ENCODE peak calls at places on chromosome 9, in seven cellular contexts. Q is breast epithelium, O is fibroblast of mammary gland, E is upper lobe of left lung, S is cardiac muscle cell, N is colonic mucosa, K is dorsolateral prefrontal cortex. B is an unnamed sample.

GRCh38 chr9:125906144-125906543 is 159.0 kb downstream of the PBX3 start:
- DNase-seq in N (no peak), E (no peak), S (peak), O (peak), Q (no peak), K (no peak), B (no peak)

GRCh38 chr9:82242285-82242963 is 253.9 kb downstream of the SPATA31D1 start:
- DNase-seq in N (peak), O (no peak), K (no peak), S (no peak), E (no peak), Q (no peak), B (no peak)

GRCh38 chr9:122127396-122127798 is 32.2 kb downstream of the NDUFA8 start:
- DNase-seq in S (no peak), O (no peak), Q (no peak), E (no peak), N (no peak), K (peak), B (no peak)

GRCh38 chr9:133168432-133168831 is 4.7 kb upstream of the GBGT1 start:
- DNase-seq in E (no peak), O (no peak), Q (no peak), S (no peak), N (peak), K (no peak), B (no peak)

GRCh38 chr9:133563286-133564213 is 29.0 kb downstream of the ADAMTSL2 start:
- DNase-seq in Q (no peak), K (no peak), E (peak), S (peak), O (no peak), N (peak), B (no peak)

GRCh38 chr9:4550777-4551476 is 60.7 kb downstream of the SLC1A1 start:
- DNase-seq in S (peak), K (no peak), O (peak), N (no peak), Q (no peak), E (no peak), B (no peak)

GRCh38 chr9:105828171-105828570 is 133.8 kb downstream of the TMEM38B start:
- DNase-seq in S (no peak), K (no peak), O (no peak), Q (no peak), E (peak), N (no peak), B (no peak)

GRCh38 chr9:29514862-29515261 is 1941.6 kb upstream of the C9orf72 start:
- DNase-seq in Q (no peak), O (no peak), E (no peak), N (no peak), K (no peak), S (no peak), B (no peak)

GRCh38 chr9:134375430-134376385 is 49.5 kb downstream of the RXRA start:
- DNase-seq in S (peak), Q (no peak), K (no peak), N (no peak), O (peak), E (peak), B (no peak)

GRCh38 chr9:20811872-20812271 is 127.8 kb downstream of the FOCAD start:
- DNase-seq in K (no peak), Q (no peak), N (no peak), S (peak), O (peak), E (no peak), B (no peak)

GRCh38 chr9:77981332-77981731 is 50.3 kb downstream of the GNAQ start:
- DNase-seq in E (no peak), K (no peak), Q (no peak), O (peak), S (no peak), N (peak), B (no peak)

GRCh38 chr9:111036946-111037743 is 1.1 kb downstream of the LPAR1 start:
- DNase-seq in N (no peak), Q (no peak), E (no peak), S (peak), K (no peak), O (peak), B (no peak)

GRCh38 chr9:132181796-132182521 is 20.1 kb downstream of the NTNG2 start:
- DNase-seq in S (peak), N (no peak), E (peak), Q (no peak), K (peak), O (no peak), B (no peak)

GRCh38 chr9:101455656-101456235 is 20.2 kb upstream of the ALDOB start:
- DNase-seq in N (no peak), Q (no peak), O (peak), K (no peak), E (no peak), S (peak), B (no peak)

GRCh38 chr9:95368377-95369160 is 51.1 kb upstream of the FANCC start:
- DNase-seq in K (no peak), N (peak), E (peak), O (no peak), Q (no peak), S (no peak), B (no peak)

GRCh38 chr9:18479405-18479804 is 5.5 kb downstream of the ADAMTSL1 start:
- DNase-seq in Q (no peak), E (no peak), N (no peak), K (no peak), O (peak), S (no peak), B (no peak)

GRCh38 chr9:9998491-9999287 is 614.1 kb downstream of the PTPRD start:
- DNase-seq in N (no peak), E (no peak), O (peak), Q (no peak), S (no peak), K (no peak), B (no peak)

GRCh38 chr9:94785211-94786169 is 59.0 kb downstream of the AOPEP start:
- DNase-seq in Q (no peak), E (no peak), K (no peak), S (no peak), N (no peak), O (no peak), B (no peak)

GRCh38 chr9:25964239-25964638 is 286.0 kb upstream of the TUSC1 start:
- DNase-seq in K (no peak), N (peak), Q (no peak), E (no peak), O (peak), S (peak), B (no peak)

GRCh38 chr9:18594837-18595236 is 120.9 kb downstream of the ADAMTSL1 start:
- DNase-seq in S (no peak), K (no peak), N (no peak), O (peak), Q (no peak), E (no peak), B (no peak)

GRCh38 chr9:13688223-13688989 is 408.9 kb upstream of the MPDZ start:
- DNase-seq in O (no peak), Q (no peak), N (no peak), S (peak), E (no peak), K (no peak), B (no peak)

GRCh38 chr9:1732670-1733069 is 282.5 kb upstream of the SMARCA2 start:
- DNase-seq in K (no peak), O (peak), E (no peak), N (no peak), Q (no peak), S (peak), B (no peak)

GRCh38 chr9:72807765-72808445 is 144.9 kb downstream of the ALDH1A1 start:
- DNase-seq in E (no peak), N (no peak), O (no peak), S (peak), Q (no peak), K (no peak), B (no peak)
- TF ChIP-seq CTCF in E (no peak), N (peak), O (peak), S (peak), Q (no peak), K (no peak), B (no peak)

GRCh38 chr9:37284631-37285030 is 137.9 kb upstream of the GRHPR start:
- DNase-seq in N (no peak), K (no peak), S (peak), Q (no peak), O (peak), E (no peak), B (no peak)
- TF ChIP-seq CTCF in N (no peak), K (no peak), S (no peak), Q (no peak), O (no peak), E (no peak), B (no peak)

DNA sequence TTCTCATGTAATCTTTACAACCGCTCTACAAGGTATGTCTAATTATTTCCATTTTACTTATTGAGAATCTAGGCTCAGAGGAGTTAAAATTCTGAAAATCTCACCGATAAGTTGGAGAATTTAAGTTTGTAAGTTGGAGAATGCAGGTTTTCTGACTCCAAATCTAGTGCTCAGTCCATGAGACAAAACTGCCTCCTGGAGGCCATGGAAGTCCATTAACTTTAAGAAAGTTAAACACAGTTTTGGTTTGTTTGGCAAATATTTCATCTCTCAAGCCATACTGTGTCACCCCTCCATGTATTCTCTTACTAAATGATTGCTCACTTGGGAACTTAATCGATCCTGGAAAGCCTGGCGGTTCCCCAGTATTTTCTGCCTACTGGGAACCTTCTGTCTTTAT is 52.6 kb downstream of the INIP start:
- DNase-seq in S (peak), N (no peak), K (no peak), E (no peak), O (peak), Q (no peak), B (no peak)
- TF ChIP-seq CTCF in S (peak), N (no peak), K (no peak), E (no peak), O (peak), Q (no peak), B (no peak)

GRCh38 chr9:89564257-89564878 is 40.4 kb upstream of the GADD45G start:
- DNase-seq in S (peak), Q (no peak), K (no peak), E (no peak), N (no peak), O (no peak), B (no peak)
- TF ChIP-seq CTCF in S (no peak), Q (no peak), K (no peak), E (no peak), N (no peak), O (no peak), B (no peak)

GRCh38 chr9:90726215-90726614 is 75.4 kb upstream of the SYK start:
- DNase-seq in O (no peak), K (no peak), S (no peak), Q (no peak), E (no peak), N (no peak), B (no peak)
- TF ChIP-seq CTCF in O (no peak), K (no peak), S (no peak), Q (no peak), E (no peak), N (no peak), B (peak)

GRCh38 chr9:124839612-124840299 is 13.5 kb upstream of the WDR38 start:
- DNase-seq in O (peak), E (no peak), Q (no peak), N (no peak), K (no peak), S (peak), B (no peak)
- TF ChIP-seq CTCF in O (peak), E (peak), Q (no peak), N (peak), K (no peak), S (peak), B (peak)